ENCODE peak calls at places on chromosomes 6 and 20, in seven cellular contexts. Z is fibroblast of lung, N is lower lobe of right lung, Y is tibial artery, T is transverse colon, A is breast epithelium, K is astrocyte. Q is an unnamed sample.

GRCh38 chr20:61938839-61939690 is 126.6 kb downstream of the TAF4 start:
- DNase-seq in Y (peak; percentile 14), Z (no peak), T (no peak), A (no peak), K (no peak), N (peak; percentile 42), Q (no peak)

GRCh38 chr20:58399926-58400325 is 10.9 kb downstream of the VAPB start:
- DNase-seq in Z (no peak), N (no peak), T (no peak), K (no peak), Y (no peak), A (no peak), Q (no peak)

GRCh38 chr6:162681447-162681846 is 46.1 kb downstream of the PRKN start:
- DNase-seq in K (no peak), Z (no peak), A (no peak), N (no peak), Y (no peak), T (no peak), Q (no peak)

GRCh38 chr6:16157909-16158308 is 29.0 kb downstream of the MYLIP start:
- DNase-seq in K (no peak), Y (no peak), T (no peak), N (no peak), Z (no peak), A (no peak), Q (no peak)

GRCh38 chr20:46690219-46691111 is 1.2 kb upstream of the TP53RK start:
- DNase-seq in N (no peak), A (no peak), Y (no peak), Z (no peak), T (no peak), K (peak; percentile 28), Q (no peak)

GRCh38 chr6:44062771-44063560 is 64.3 kb downstream of the MRPL14 start:
- DNase-seq in N (peak; percentile 62), K (no peak), A (no peak), Y (no peak), Z (no peak), T (no peak), Q (no peak)

GRCh38 chr20:2026514-2026913 is 32.7 kb upstream of the PDYN start:
- DNase-seq in Z (no peak), T (no peak), N (no peak), Y (no peak), K (no peak), A (no peak), Q (no peak)

GRCh38 chr6:168272379-168273011 is 47.1 kb downstream of the DACT2 start:
- DNase-seq in A (no peak), T (no peak), K (no peak), Y (no peak), Z (no peak), N (no peak), Q (no peak)

GRCh38 chr20:59161626-59162170 is 1.9 kb upstream of the ZNF831 start:
- DNase-seq in Y (no peak), T (no peak), N (no peak), K (no peak), A (no peak), Z (no peak), Q (no peak)

GRCh38 chr6:14499804-14500203 is 382.2 kb downstream of the CD83 start:
- DNase-seq in N (no peak), T (no peak), A (no peak), K (peak; percentile 90), Y (no peak), Z (peak; percentile 66), Q (peak; percentile 79)

GRCh38 chr6:36296240-36296639 is 26.4 kb downstream of the PNPLA1 start:
- DNase-seq in N (no peak), Z (no peak), Y (no peak), K (no peak), T (no peak), A (no peak), Q (no peak)

GRCh38 chr20:6919792-6920468 is 152.4 kb downstream of the BMP2 start:
- DNase-seq in K (no peak), A (no peak), Y (no peak), T (no peak), Z (no peak), N (no peak), Q (no peak)

GRCh38 chr20:47360207-47360488 is 3.6 kb upstream of the ZMYND8 start:
- DNase-seq in N (no peak), Z (peak; percentile 73), T (peak; percentile 53), Y (peak; percentile 76), A (peak; percentile 87), K (no peak), Q (no peak)

GRCh38 chr6:163319609-163320366 is 94.7 kb upstream of the QKI start:
- DNase-seq in A (no peak), T (no peak), Y (no peak), N (no peak), K (no peak), Z (no peak), Q (no peak)

GRCh38 chr6:73123632-73124329 is 101.5 kb downstream of the KHDC1L start:
- DNase-seq in Z (no peak), K (no peak), Y (no peak), T (no peak), N (no peak), A (no peak), Q (no peak)

GRCh38 chr20:58069796-58070663 is 158.4 kb downstream of the ANKRD60 start:
- DNase-seq in Z (no peak), Y (no peak), T (no peak), N (no peak), A (peak; percentile 16), K (no peak), Q (no peak)

GRCh38 chr6:34234667-34235604 is 1.7 kb upstream of the HMGA1 start:
- DNase-seq in Z (no peak), T (peak; percentile 62), A (no peak), Y (no peak), K (no peak), N (peak; percentile 66), Q (no peak)

GRCh38 chr6:52691718-52692117 is 20.8 kb downstream of the TMEM14A start:
- DNase-seq in Y (no peak), T (no peak), Z (peak; percentile 15), K (no peak), N (no peak), A (no peak), Q (no peak)

GRCh38 chr6:154937306-154938244 is 57.5 kb upstream of the TIAM2 start:
- DNase-seq in K (peak; percentile 56), T (no peak), A (no peak), N (no peak), Y (no peak), Z (peak; percentile 70), Q (no peak)
- H3K27me3 ChIP-seq in K (no peaks in the 10 kb centered on the region), T (no peaks in the 10 kb centered on the region), A (no peaks in the 10 kb centered on the region), N (no peaks in the 10 kb centered on the region), Y (no peaks in the 10 kb centered on the region), Z (no peaks in the 10 kb centered on the region), Q (no peaks in the 10 kb centered on the region)

DNA sequence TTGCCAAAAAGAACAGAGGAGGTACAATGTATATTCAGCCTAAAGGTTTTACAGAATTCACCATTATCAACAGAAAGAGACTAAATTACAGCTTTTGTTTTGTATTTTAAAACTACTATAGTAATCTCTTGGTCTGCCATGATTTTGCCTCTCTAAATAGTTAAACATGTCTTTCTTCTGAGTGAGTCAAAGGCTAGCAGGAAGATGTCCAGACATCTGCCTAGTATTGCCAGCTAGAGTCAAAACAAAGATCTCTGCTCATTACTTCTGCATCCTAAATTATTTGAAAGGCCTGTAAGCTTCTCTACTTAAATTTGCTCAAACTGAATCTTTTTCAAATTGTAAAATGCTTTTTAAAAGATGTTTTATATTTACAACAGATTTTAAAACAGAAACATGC is 8.8 kb downstream of the ASF1A start:
- DNase-seq in A (no peak), K (peak; percentile 48), T (no peak), N (no peak), Z (peak; percentile 12), Y (no peak), Q (peak; percentile 20)
- H3K4me3 ChIP-seq in A (no peak overlapping the region), K (no peak overlapping the region), T (no peak overlapping the region), N (no peak overlapping the region), Z (no peak overlapping the region), Y (no peak overlapping the region), Q (no peak overlapping the region)

DNA sequence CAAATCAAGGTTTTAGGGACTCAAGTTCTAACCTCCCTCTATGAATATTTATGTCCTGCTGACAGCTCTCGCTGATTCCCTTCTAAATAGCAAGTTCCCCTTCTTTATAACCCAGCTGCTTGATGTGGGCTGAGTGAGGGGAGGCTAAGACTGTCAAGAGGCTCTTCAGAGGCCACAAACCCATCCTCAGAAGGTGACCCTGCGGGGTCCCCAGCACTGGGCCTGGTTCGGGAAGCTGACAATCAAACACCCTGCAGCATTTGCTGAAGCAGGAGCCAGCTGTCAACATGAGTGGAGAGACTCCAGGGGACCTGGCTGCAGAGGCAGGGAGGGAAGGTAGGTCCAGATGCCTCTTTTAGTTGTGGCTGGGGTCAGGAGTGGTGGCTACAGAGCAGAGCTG is 11.8 kb downstream of the CCDC167 start:
- DNase-seq in Y (no peak), T (no peak), Z (no peak), K (no peak), A (no peak), N (no peak), Q (no peak)
- TF ChIP-seq CTCF in Y (no peak), T (no peak), Z (no peak), K (no peak), A (no peak), N (no peak), Q (no peak)

DNA sequence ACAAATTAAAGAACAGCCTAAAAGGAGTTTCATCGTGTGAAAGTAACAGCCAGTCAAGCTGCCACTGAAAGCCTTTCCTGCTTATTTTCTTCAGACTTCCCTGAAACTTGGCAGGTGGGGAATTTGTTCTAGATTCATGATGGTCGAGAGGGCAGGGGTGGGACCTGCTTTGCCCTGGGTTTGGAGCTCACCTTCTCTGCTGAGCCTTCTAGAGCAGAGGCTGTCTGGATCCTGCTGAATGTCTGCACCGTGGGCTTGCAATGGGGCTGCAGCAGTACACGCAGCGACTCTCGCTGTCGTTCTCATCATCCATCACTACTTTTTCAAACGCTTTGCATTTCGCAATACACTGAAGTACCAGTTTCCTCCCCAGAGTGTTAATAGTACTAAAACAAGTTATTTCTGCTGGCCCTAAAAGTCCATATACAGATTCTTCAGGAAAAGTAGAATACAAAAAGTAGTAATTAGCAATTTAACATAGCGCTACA is 16.3 kb downstream of the FOXC1 start:
- DNase-seq in N (no peak), T (no peak), Y (no peak), A (no peak), Z (peak; percentile 24), K (no peak), Q (no peak)
- H3K27me3 ChIP-seq in N (peaks cover 81% of the 10 kb centered on the region), T (peaks cover 90% of the 10 kb centered on the region), Y (no peaks in the 10 kb centered on the region), A (no peaks in the 10 kb centered on the region), Z (peaks cover 17% of the 10 kb centered on the region), K (peaks cover 74% of the 10 kb centered on the region), Q (peaks cover 69% of the 10 kb centered on the region)

GRCh38 chr20:56343861-56344381 is 14.9 kb upstream of the FAM210B start:
- DNase-seq in Z (peak; percentile 51), Y (no peak), N (peak; percentile 60), K (no peak), A (no peak), T (peak; percentile 21), Q (peak; percentile 11)
- H3K4me3 ChIP-seq in Z (peak overlapping the region; percentile 43), Y (no peak overlapping the region), N (no peak overlapping the region), K (peak overlapping the region; percentile 37), A (peak overlapping the region; percentile 43), T (no peak overlapping the region), Q (peak overlapping the region; percentile 20)

Q was measured in brain microvascular endothelial cell.